ENCODE peak calls at places on chromosomes 16 and 17, in four cellular contexts. One of them, this sample, is unnamed.

GRCh38 chr17:63042443-63042842 is 76.4 kb downstream of the TANC2 start:
- DNase-seq in stimulated activated naive CD4-positive, alpha-beta T cell: no peak
- DNase-seq in activated B cell treated with CpG ODN at 0.5 μM for 24 hours: no peak
- DNase-seq in AG04450: no peak
- DNase-seq in this sample: no peak

GRCh38 chr17:68497885-68498319 is 14.3 kb upstream of the PRKAR1A start:
- DNase-seq in stimulated activated naive CD4-positive, alpha-beta T cell: no peak
- DNase-seq in activated B cell treated with CpG ODN at 0.5 μM for 24 hours: no peak
- DNase-seq in AG04450: no peak
- DNase-seq in this sample: no peak

GRCh38 chr17:4854181-4854681 is 21.1 kb downstream of the MINK1 start:
- DNase-seq in activated B cell treated with CpG ODN at 0.5 μM for 24 hours: no peak
- DNase-seq in stimulated activated naive CD4-positive, alpha-beta T cell: no peak
- DNase-seq in AG04450: peak; percentile 10
- DNase-seq in this sample: no peak

GRCh38 chr17:64130559-64131001 is 636 bp upstream of the ERN1 start:
- DNase-seq in activated B cell treated with CpG ODN at 0.5 μM for 24 hours: no peak
- DNase-seq in AG04450: no peak
- DNase-seq in stimulated activated naive CD4-positive, alpha-beta T cell: no peak
- DNase-seq in this sample: no peak

GRCh38 chr17:7313890-7314718 is 1.1 kb downstream of the GPS2 start:
- DNase-seq in activated B cell treated with CpG ODN at 0.5 μM for 24 hours: no peak
- DNase-seq in AG04450: no peak
- DNase-seq in stimulated activated naive CD4-positive, alpha-beta T cell: no peak
- DNase-seq in this sample: no peak

GRCh38 chr16:85631230-85631629 is 18.1 kb downstream of the GSE1 start:
- DNase-seq in activated B cell treated with CpG ODN at 0.5 μM for 24 hours: no peak
- DNase-seq in stimulated activated naive CD4-positive, alpha-beta T cell: no peak
- DNase-seq in AG04450: no peak
- DNase-seq in this sample: no peak

GRCh38 chr17:78976907-78977680 is 2.6 kb downstream of the LGALS3BP start:
- DNase-seq in stimulated activated naive CD4-positive, alpha-beta T cell: no peak
- DNase-seq in activated B cell treated with CpG ODN at 0.5 μM for 24 hours: no peak
- DNase-seq in AG04450: no peak
- DNase-seq in this sample: no peak

GRCh38 chr17:27494192-27495091 is 38.2 kb downstream of the KSR1 start:
- DNase-seq in stimulated activated naive CD4-positive, alpha-beta T cell: no peak
- DNase-seq in AG04450: no peak
- DNase-seq in activated B cell treated with CpG ODN at 0.5 μM for 24 hours: no peak
- DNase-seq in this sample: no peak

GRCh38 chr17:39753514-39754160 is 15.9 kb downstream of the GRB7 start:
- DNase-seq in activated B cell treated with CpG ODN at 0.5 μM for 24 hours: peak; percentile 84
- DNase-seq in AG04450: no peak
- DNase-seq in stimulated activated naive CD4-positive, alpha-beta T cell: no peak
- DNase-seq in this sample: peak; percentile 73

GRCh38 chr17:9729735-9730420 is 61.5 kb downstream of the DHRS7C start:
- DNase-seq in activated B cell treated with CpG ODN at 0.5 μM for 24 hours: no peak
- DNase-seq in AG04450: no peak
- DNase-seq in stimulated activated naive CD4-positive, alpha-beta T cell: no peak
- DNase-seq in this sample: no peak

GRCh38 chr16:83995756-83996155 is 27.7 kb downstream of the NECAB2 start:
- DNase-seq in activated B cell treated with CpG ODN at 0.5 μM for 24 hours: no peak
- DNase-seq in stimulated activated naive CD4-positive, alpha-beta T cell: no peak
- DNase-seq in AG04450: no peak
- DNase-seq in this sample: no peak

GRCh38 chr17:8476741-8477140 is 41.1 kb downstream of the NDEL1 start:
- DNase-seq in stimulated activated naive CD4-positive, alpha-beta T cell: no peak
- DNase-seq in AG04450: no peak
- DNase-seq in activated B cell treated with CpG ODN at 0.5 μM for 24 hours: no peak
- DNase-seq in this sample: no peak

GRCh38 chr16:55323637-55324490 is at the start of gene IRX6:
- DNase-seq in stimulated activated naive CD4-positive, alpha-beta T cell: no peak
- DNase-seq in activated B cell treated with CpG ODN at 0.5 μM for 24 hours: no peak
- DNase-seq in AG04450: no peak
- DNase-seq in this sample: no peak

GRCh38 chr17:74779948-74780400 is 3.8 kb upstream of the NAT9 start:
- DNase-seq in AG04450: no peak
- DNase-seq in activated B cell treated with CpG ODN at 0.5 μM for 24 hours: peak; percentile 40
- DNase-seq in stimulated activated naive CD4-positive, alpha-beta T cell: peak; percentile 84
- DNase-seq in this sample: peak; percentile 8

GRCh38 chr17:3802461-3803307 is 1.7 kb upstream of the ITGAE start:
- DNase-seq in activated B cell treated with CpG ODN at 0.5 μM for 24 hours: no peak
- DNase-seq in stimulated activated naive CD4-positive, alpha-beta T cell: no peak
- DNase-seq in AG04450: peak; percentile 74
- DNase-seq in this sample: no peak